ENCODE peak calls at places on chromosomes 12 and 14, in nine cellular contexts. L is NCI-H1436; M is transverse colon; K is NT2/D1; U is naive B cell; T is activated CD4-positive, alpha-beta T cell treated with anti-CD3 and anti-CD28 coated beads, Interleukin-2, amount 10 ng/mL, durations not matched to agents 7 days and 5 days; V is mucosa of gallbladder; N is SW480; W is T-helper 9 cell. R is an unnamed sample.

GRCh38 chr12:34340534-34341361 is 318.5 kb downstream of the ALG10 start:
- DNase-seq in L (no peak), M (no peak), K (no peak), U (no peak), T (no peak), V (no peak), N (peak; percentile 29), W (no peak), R (no peak)

GRCh38 chr12:108103517-108103916 is 25.6 kb upstream of the WSCD2 start:
- DNase-seq in L (no peak), M (no peak), K (no peak), U (no peak), T (no peak), V (no peak), N (no peak), W (no peak), R (no peak)

GRCh38 chr12:62957233-62957953 is 22.4 kb upstream of the PPM1H start:
- DNase-seq in L (no peak), M (no peak), K (peak; percentile 59), U (no peak), T (no peak), V (no peak), N (no peak), W (no peak), R (no peak)

GRCh38 chr12:86134571-86134970 is 121.6 kb downstream of the MGAT4C start:
- DNase-seq in L (no peak), M (no peak), K (no peak), U (no peak), T (no peak), V (no peak), N (no peak), W (no peak), R (no peak)

GRCh38 chr12:124162151-124163110 is 132.5 kb upstream of the RFLNA start:
- DNase-seq in L (peak; percentile 1), M (peak; percentile 60), K (no peak), U (no peak), T (no peak), V (no peak), N (no peak), W (no peak), R (no peak)

GRCh38 chr14:24053548-24054323 is 1.9 kb downstream of the CARMIL3 start:
- DNase-seq in L (no peak), M (no peak), K (no peak), U (no peak), T (no peak), V (no peak), N (no peak), W (no peak), R (no peak)

GRCh38 chr12:24596768-24597388 is 352.0 kb downstream of the BCAT1 start:
- DNase-seq in L (peak; percentile 49), M (no peak), K (peak; percentile 81), U (no peak), T (no peak), V (no peak), N (peak; percentile 76), W (no peak), R (peak; percentile 34)

GRCh38 chr12:43914923-43915468 is 79.1 kb downstream of the TMEM117 start:
- DNase-seq in L (no peak), M (no peak), K (no peak), U (no peak), T (no peak), V (no peak), N (peak; percentile 27), W (no peak), R (peak; percentile 9)

GRCh38 chr14:23551266-23552028 is at the start of gene ZFHX2:
- DNase-seq in L (peak; percentile 91), M (peak; percentile 88), K (no peak), U (peak; percentile 67), T (peak; percentile 79), V (peak; percentile 87), N (peak; percentile 68), W (peak; percentile 61), R (peak; percentile 88)

GRCh38 chr12:132602578-132603239 is 7.7 kb downstream of the LRCOL1 start:
- DNase-seq in L (no peak), M (peak; percentile 83), K (no peak), U (no peak), T (no peak), V (no peak), N (no peak), W (no peak), R (no peak)

GRCh38 chr12:106764738-106765137 is 9.7 kb upstream of the RIC8B start:
- DNase-seq in L (no peak), M (no peak), K (no peak), U (no peak), T (no peak), V (no peak), N (no peak), W (no peak), R (no peak)

GRCh38 chr12:72618764-72619163 is 346.6 kb downstream of the TRHDE start:
- DNase-seq in L (no peak), M (no peak), K (no peak), U (no peak), T (no peak), V (no peak), N (no peak), W (no peak), R (no peak)

GRCh38 chr12:2957816-2958431 is 1.3 kb upstream of the TEAD4 start:
- DNase-seq in L (no peak), M (no peak), K (no peak), U (no peak), T (no peak), V (no peak), N (no peak), W (no peak), R (no peak)

GRCh38 chr12:118398878-118399277 is 22.5 kb downstream of the SUDS3 start:
- DNase-seq in L (no peak), M (no peak), K (no peak), U (no peak), T (no peak), V (no peak), N (no peak), W (no peak), R (no peak)

GRCh38 chr12:109449845-109450532 is 27.1 kb downstream of the KCTD10 start:
- DNase-seq in L (no peak), M (peak; percentile 62), K (no peak), U (no peak), T (no peak), V (no peak), N (no peak), W (no peak), R (no peak)

GRCh38 chr14:37588667-37588955 is 6.4 kb downstream of the FOXA1 start:
- DNase-seq in L (no peak), M (peak; percentile 56), K (no peak), U (no peak), T (no peak), V (no peak), N (no peak), W (no peak), R (no peak)

GRCh38 chr14:77965919-77966435 is 166.1 kb downstream of the ADCK1 start:
- DNase-seq in L (peak; percentile 39), M (no peak), K (peak; percentile 13), U (peak; percentile 1), T (peak; percentile 60), V (no peak), N (peak; percentile 36), W (no peak), R (no peak)

GRCh38 chr14:101031721-101032120 is 128.2 kb upstream of the RTL1 start:
- DNase-seq in L (no peak), M (no peak), K (no peak), U (no peak), T (no peak), V (no peak), N (no peak), W (no peak), R (no peak)

GRCh38 chr12:57005980-57006808 is at the start of gene ZBTB39:
- DNase-seq in L (peak; percentile 61), M (peak; percentile 65), K (peak; percentile 51), U (peak; percentile 76), T (peak; percentile 55), V (peak; percentile 23), N (peak; percentile 55), W (peak; percentile 63), R (peak; percentile 42)

R was measured in foreskin fibroblast.